ENCODE peak calls at places on chromosomes 16 and 17, in eight cellular contexts. L, U, E, Q, H, X, Y and M are unnamed samples.

GRCh38 chr17:35486920-35487727 is 38.6 kb upstream of the SLFN13 start:
- DNase-seq in L (peak), U (peak), E (no peak), Q (no peak), H (peak), X (peak), Y (peak), M (no peak)

GRCh38 chr16:80526418-80527061 is 14.3 kb upstream of the DYNLRB2 start:
- DNase-seq in L (no peak), U (peak), E (peak), Q (peak), H (no peak), X (peak), Y (peak), M (peak)

GRCh38 chr17:45172541-45173286 is 11.0 kb downstream of the HEXIM2 start:
- DNase-seq in L (peak), U (peak), E (peak), Q (peak), H (no peak), X (peak), Y (peak), M (peak)

GRCh38 chr17:34616148-34616547 is 36.8 kb downstream of the TMEM132E start:
- DNase-seq in L (no peak), U (no peak), E (no peak), Q (no peak), H (no peak), X (no peak), Y (no peak), M (no peak)

GRCh38 chr17:65799454-65799853 is 238.0 kb upstream of the AXIN2 start:
- DNase-seq in L (no peak), U (no peak), E (no peak), Q (no peak), H (no peak), X (no peak), Y (no peak), M (no peak)

GRCh38 chr17:15662726-15663125 is 21.4 kb downstream of the TRIM16 start:
- DNase-seq in L (no peak), U (no peak), E (no peak), Q (no peak), H (no peak), X (no peak), Y (no peak), M (no peak)

GRCh38 chr17:21425736-21426135 is 49.6 kb downstream of the KCNJ12 start:
- DNase-seq in L (no peak), U (no peak), E (no peak), Q (no peak), H (no peak), X (no peak), Y (no peak), M (no peak)

GRCh38 chr16:10852948-10853347 is 24.1 kb upstream of the CIITA start:
- DNase-seq in L (no peak), U (no peak), E (no peak), Q (no peak), H (no peak), X (no peak), Y (no peak), M (no peak)

GRCh38 chr17:45146616-45147101 is 1.6 kb upstream of the HEXIM1 start:
- DNase-seq in L (no peak), U (no peak), E (peak), Q (no peak), H (no peak), X (peak), Y (peak), M (peak)

GRCh38 chr17:35804658-35805192 is 4.6 kb upstream of the TAF15 start:
- DNase-seq in L (no peak), U (peak), E (peak), Q (peak), H (peak), X (peak), Y (peak), M (peak)

GRCh38 chr17:79834575-79835469 is 4.4 kb downstream of the CBX4 start:
- DNase-seq in L (peak), U (no peak), E (peak), Q (no peak), H (no peak), X (no peak), Y (no peak), M (no peak)

GRCh38 chr17:17947966-17948365 is 24.2 kb downstream of the TOM1L2 start:
- DNase-seq in L (no peak), U (no peak), E (no peak), Q (no peak), H (no peak), X (no peak), Y (no peak), M (no peak)

GRCh38 chr17:75899353-75899752 is 2.6 kb upstream of the TRIM65 start:
- DNase-seq in L (peak), U (no peak), E (no peak), Q (no peak), H (no peak), X (no peak), Y (no peak), M (no peak)

GRCh38 chr17:16888413-16889087 is 83.4 kb downstream of the TNFRSF13B start:
- DNase-seq in L (peak), U (no peak), E (no peak), Q (no peak), H (no peak), X (no peak), Y (no peak), M (no peak)

GRCh38 chr16:51164574-51164973 is 13.5 kb upstream of the SALL1 start:
- DNase-seq in L (no peak), U (no peak), E (no peak), Q (no peak), H (no peak), X (no peak), Y (no peak), M (no peak)

GRCh38 chr17:41052594-41052993 is 2.4 kb downstream of the KRTAP2-2 start:
- DNase-seq in L (no peak), U (no peak), E (no peak), Q (no peak), H (no peak), X (no peak), Y (no peak), M (no peak)

GRCh38 chr17:27384721-27385120 is 71.5 kb upstream of the KSR1 start:
- DNase-seq in L (no peak), U (no peak), E (no peak), Q (no peak), H (no peak), X (no peak), Y (no peak), M (no peak)

GRCh38 chr16:85514295-85514600 is 98.9 kb upstream of the GSE1 start:
- DNase-seq in L (no peak), U (peak), E (no peak), Q (no peak), H (no peak), X (peak), Y (peak), M (no peak)
- H3K4me3 ChIP-seq in L (no peak), U (no peak), E (no peak), Q (no peak), H (no peak), X (no peak), Y (no peak), M (no peak)

DNA sequence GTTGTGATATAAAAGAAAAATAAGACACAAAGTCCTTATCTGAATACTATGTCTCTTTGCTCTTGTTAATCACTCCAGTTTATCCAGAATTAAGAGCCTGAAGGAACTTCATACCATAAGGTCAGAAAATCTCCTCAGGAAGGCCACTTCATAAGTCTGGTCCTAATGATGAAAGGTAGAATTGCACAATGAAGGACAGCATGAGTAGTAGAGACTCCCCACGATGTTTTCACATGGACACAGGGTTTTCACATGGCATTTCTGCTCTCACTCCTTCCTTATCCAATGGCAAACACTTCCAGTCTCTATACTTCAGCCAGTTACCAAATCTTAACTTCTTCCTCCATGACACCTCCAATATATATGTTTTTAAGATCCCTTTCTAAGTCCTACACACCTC is 10.2 kb upstream of the C17orf78 start:
- DNase-seq in L (no peak), U (no peak), E (peak), Q (no peak), H (no peak), X (no peak), Y (no peak), M (no peak)
- TF ChIP-seq POLR2A in L (no peak), U (no peak), E (no peak), Q (no peak), H (no peak), X (no peak), Y (no peak), M (no peak)

GRCh38 chr17:48038687-48039086 is 1.1 kb upstream of the COPZ2 start:
- DNase-seq in L (no peak), U (no peak), E (no peak), Q (no peak), H (no peak), X (no peak), Y (no peak), M (no peak)

GRCh38 chr17:48037036-48037881 is at the start of gene COPZ2:
- DNase-seq in L (peak), U (peak), E (peak), Q (no peak), H (no peak), X (peak), Y (peak), M (peak)

GRCh38 chr17:48043171-48043570 is 5.0 kb upstream of the NFE2L1 start:
- DNase-seq in L (no peak), U (no peak), E (no peak), Q (no peak), H (no peak), X (no peak), Y (no peak), M (no peak)

GRCh38 chr17:48036693-48037035 is 933 bp downstream of the COPZ2 start:
- DNase-seq in L (no peak), U (no peak), E (no peak), Q (no peak), H (no peak), X (no peak), Y (no peak), M (no peak)

DNA sequence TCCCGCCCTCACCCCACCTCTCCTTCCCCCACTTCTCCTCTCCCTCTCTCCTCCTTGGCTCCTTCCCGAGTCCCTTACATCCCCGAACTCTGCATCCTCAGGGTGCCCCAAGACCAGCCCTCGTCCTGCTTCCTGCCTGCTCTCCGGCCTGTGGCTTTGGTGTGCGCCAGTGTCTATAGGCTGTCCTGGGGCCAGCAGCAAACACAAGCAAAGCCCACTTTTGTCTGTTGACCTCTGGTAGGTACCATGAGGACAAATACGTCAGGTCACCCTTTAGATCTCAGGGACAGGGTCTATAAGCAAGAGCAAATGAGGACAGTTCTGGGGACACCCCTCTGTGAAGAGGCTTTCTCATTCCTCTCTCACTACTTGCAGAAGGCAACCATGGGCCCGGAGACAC is 327 bp upstream of the COPZ2 start:
- DNase-seq in L (no peak), U (no peak), E (no peak), Q (no peak), H (no peak), X (no peak), Y (no peak), M (no peak)
- H3K4me3 ChIP-seq in L (no peak), U (peak), E (peak), Q (no peak), H (peak), X (no peak), Y (no peak), M (peak)

DNA sequence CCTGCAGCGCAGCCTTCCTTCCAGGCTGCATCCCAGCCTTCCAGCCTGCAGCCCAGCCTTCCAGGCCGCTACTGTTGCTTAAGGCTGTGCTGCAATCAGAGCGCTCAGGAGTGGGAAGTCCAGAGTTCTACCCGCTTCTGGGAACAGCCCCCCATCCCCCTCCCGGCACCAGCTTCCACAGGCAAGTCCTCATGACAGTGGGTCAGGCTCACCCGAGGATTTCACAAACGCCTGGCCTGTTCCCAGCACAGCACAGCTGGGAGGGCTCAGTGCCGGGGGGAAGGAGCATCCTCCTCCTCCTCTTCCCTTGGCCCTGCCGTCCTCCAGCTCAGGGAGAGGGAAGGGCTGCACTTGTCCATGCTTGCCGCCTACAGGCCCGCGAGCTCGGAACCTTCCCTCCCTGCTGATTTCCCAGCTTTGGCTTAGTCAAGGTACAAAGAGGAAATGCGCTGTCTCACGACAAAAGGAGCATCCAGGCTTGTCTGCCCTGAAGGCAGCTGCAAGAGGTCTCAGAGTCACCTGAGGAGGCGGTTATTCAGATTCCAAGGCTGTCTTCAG is 8.3 kb downstream of the SOCS3 start:
- DNase-seq in L (peak), U (peak), E (peak), Q (no peak), H (no peak), X (peak), Y (peak), M (peak)
- TF ChIP-seq POLR2A in L (no peak), U (no peak), E (no peak), Q (no peak), H (no peak), X (peak), Y (no peak), M (no peak)

GRCh38 chr17:81026266-81027036 is 8.5 kb upstream of the BAIAP2 start:
- DNase-seq in L (peak), U (no peak), E (no peak), Q (no peak), H (no peak), X (no peak), Y (no peak), M (no peak)
- H3K4me3 ChIP-seq in L (no peak), U (no peak), E (no peak), Q (no peak), H (no peak), X (no peak), Y (no peak), M (no peak)

GRCh38 chr17:29179232-29180036 is 764 bp downstream of the MYO18A start:
- DNase-seq in L (no peak), U (peak), E (peak), Q (no peak), H (no peak), X (peak), Y (peak), M (peak)
- TF ChIP-seq POLR2A in L (no peak), U (no peak), E (peak), Q (no peak), H (no peak), X (peak), Y (no peak), M (no peak)

DNA sequence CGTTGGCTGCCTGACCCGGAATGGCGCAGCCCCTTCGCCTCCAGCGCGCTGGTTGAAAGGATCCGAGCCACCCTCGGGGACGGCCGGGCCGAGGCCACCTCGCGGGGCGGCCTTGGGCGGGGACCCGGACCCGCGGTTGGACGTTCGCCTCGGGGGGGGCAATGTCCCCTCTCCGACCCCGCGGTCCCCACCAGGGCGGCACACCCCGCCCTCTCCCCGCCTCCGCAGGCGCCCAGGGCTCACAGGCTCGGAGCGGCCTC is 1.0 kb upstream of the SOX8 start:
- DNase-seq in L (no peak), U (no peak), E (no peak), Q (no peak), H (no peak), X (no peak), Y (no peak), M (no peak)
- H3K4me3 ChIP-seq in L (peak), U (peak), E (peak), Q (no peak), H (no peak), X (no peak), Y (no peak), M (peak)

GRCh38 chr16:87929986-87930385 is 6.3 kb downstream of the CA5A start:
- DNase-seq in L (no peak), U (no peak), E (no peak), Q (no peak), H (no peak), X (no peak), Y (no peak), M (no peak)

GRCh38 chr16:87927195-87927562 is 9.2 kb downstream of the CA5A start:
- DNase-seq in L (no peak), U (no peak), E (no peak), Q (no peak), H (no peak), X (no peak), Y (no peak), M (no peak)

GRCh38 chr16:87933140-87933495 is 3.2 kb downstream of the CA5A start:
- DNase-seq in L (no peak), U (no peak), E (no peak), Q (no peak), H (no peak), X (no peak), Y (no peak), M (no peak)

GRCh38 chr16:87930456-87930855 is 5.9 kb downstream of the CA5A start:
- DNase-seq in L (no peak), U (no peak), E (no peak), Q (no peak), H (no peak), X (no peak), Y (no peak), M (no peak)

GRCh38 chr16:87931504-87931903 is 4.8 kb downstream of the CA5A start:
- DNase-seq in L (no peak), U (no peak), E (no peak), Q (no peak), H (no peak), X (no peak), Y (no peak), M (peak)
- TF ChIP-seq POLR2A in L (no peak), U (no peak), E (no peak), Q (no peak), H (no peak), X (no peak), Y (no peak), M (no peak)